ENCODE peak calls at places on chromosome 20, in five cellular contexts. One of them, this sample, is unnamed. For H3K36me3 and H3K4me1, the result is how much of the 10 kb centered on the place peaks cover.

GRCh38 chr20:39117486-39117885 is 155.3 kb downstream of the DHX35 start:
- DNase-seq in ascending aorta: no peak
- DNase-seq in GM23248: peak
- DNase-seq in pancreas: no peak
- DNase-seq in endothelial cell of umbilical vein: peak
- DNase-seq in this sample: no peak

GRCh38 chr20:11448554-11448953 is 469.1 kb upstream of the BTBD3 start:
- DNase-seq in GM23248: no peak
- DNase-seq in ascending aorta: no peak
- DNase-seq in endothelial cell of umbilical vein: no peak
- DNase-seq in pancreas: no peak
- DNase-seq in this sample: no peak

GRCh38 chr20:63957004-63957689 is 931 bp upstream of the UCKL1 start:
- DNase-seq in pancreas: peak
- DNase-seq in ascending aorta: no peak
- DNase-seq in endothelial cell of umbilical vein: peak
- DNase-seq in GM23248: peak
- DNase-seq in this sample: peak

GRCh38 chr20:4919047-4919704 is 82.1 kb downstream of the SLC23A2 start:
- DNase-seq in GM23248: no peak
- DNase-seq in ascending aorta: no peak
- DNase-seq in endothelial cell of umbilical vein: no peak
- DNase-seq in pancreas: no peak
- DNase-seq in this sample: no peak

GRCh38 chr20:46130534-46130933 is 12.4 kb downstream of the CD40 start:
- DNase-seq in GM23248: no peak
- DNase-seq in ascending aorta: no peak
- DNase-seq in pancreas: no peak
- DNase-seq in endothelial cell of umbilical vein: no peak
- DNase-seq in this sample: no peak

GRCh38 chr20:25237610-25238318 is 10.1 kb upstream of the PYGB start:
- DNase-seq in pancreas: no peak
- DNase-seq in ascending aorta: peak
- DNase-seq in GM23248: peak
- DNase-seq in endothelial cell of umbilical vein: peak
- DNase-seq in this sample: peak

GRCh38 chr20:38471245-38471644 is 1.4 kb upstream of the RALGAPB start:
- DNase-seq in ascending aorta: no peak
- DNase-seq in endothelial cell of umbilical vein: no peak
- DNase-seq in GM23248: no peak
- DNase-seq in pancreas: no peak
- DNase-seq in this sample: no peak

GRCh38 chr20:53866787-53867740 is 203.3 kb downstream of the BCAS1 start:
- DNase-seq in pancreas: no peak
- DNase-seq in ascending aorta: no peak
- DNase-seq in GM23248: peak
- DNase-seq in endothelial cell of umbilical vein: no peak
- DNase-seq in this sample: no peak

GRCh38 chr20:4766631-4767030 is 44.9 kb downstream of the PRND start:
- DNase-seq in pancreas: no peak
- DNase-seq in GM23248: no peak
- DNase-seq in endothelial cell of umbilical vein: no peak
- DNase-seq in ascending aorta: no peak
- DNase-seq in this sample: no peak

GRCh38 chr20:45373353-45374100 is 4.6 kb downstream of the TP53TG5 start:
- DNase-seq in GM23248: peak
- DNase-seq in ascending aorta: peak
- DNase-seq in pancreas: peak
- DNase-seq in endothelial cell of umbilical vein: peak
- DNase-seq in this sample: peak

GRCh38 chr20:4027590-4028265 is 12.4 kb upstream of the RNF24 start:
- DNase-seq in endothelial cell of umbilical vein: no peak
- DNase-seq in ascending aorta: no peak
- DNase-seq in pancreas: no peak
- DNase-seq in GM23248: peak
- DNase-seq in this sample: no peak

GRCh38 chr20:41865938-41866337 is 247.8 kb upstream of the CHD6 start:
- DNase-seq in ascending aorta: no peak
- DNase-seq in endothelial cell of umbilical vein: no peak
- DNase-seq in pancreas: no peak
- DNase-seq in GM23248: no peak
- DNase-seq in this sample: no peak

GRCh38 chr20:36273414-36274247 is 32.5 kb upstream of the DLGAP4 start:
- DNase-seq in endothelial cell of umbilical vein: peak
- DNase-seq in pancreas: no peak
- DNase-seq in ascending aorta: no peak
- DNase-seq in GM23248: peak
- DNase-seq in this sample: no peak

GRCh38 chr20:2005359-2005758 is 11.5 kb upstream of the PDYN start:
- DNase-seq in endothelial cell of umbilical vein: no peak
- DNase-seq in GM23248: peak
- DNase-seq in pancreas: no peak
- DNase-seq in ascending aorta: no peak
- DNase-seq in this sample: no peak

GRCh38 chr20:34074101-34074760 is 37.8 kb downstream of the EIF2S2 start:
- DNase-seq in GM23248: peak
- DNase-seq in endothelial cell of umbilical vein: no peak
- DNase-seq in ascending aorta: no peak
- DNase-seq in pancreas: no peak
- DNase-seq in this sample: no peak

GRCh38 chr20:18973499-18974173 is 160.1 kb downstream of the SCP2D1 start:
- DNase-seq in GM23248: peak
- DNase-seq in ascending aorta: peak
- DNase-seq in pancreas: no peak
- DNase-seq in endothelial cell of umbilical vein: no peak
- DNase-seq in this sample: peak

GRCh38 chr20:49433387-49433786 is 49.1 kb downstream of the KCNB1 start:
- DNase-seq in ascending aorta: no peak
- DNase-seq in pancreas: no peak
- DNase-seq in endothelial cell of umbilical vein: no peak
- DNase-seq in GM23248: no peak
- DNase-seq in this sample: no peak

GRCh38 chr20:2524435-2525272 is 11.7 kb upstream of the TMC2 start:
- DNase-seq in ascending aorta: peak
- DNase-seq in pancreas: peak
- DNase-seq in endothelial cell of umbilical vein: peak
- DNase-seq in GM23248: peak
- DNase-seq in this sample: peak

GRCh38 chr20:25310268-25310920 is 62.5 kb downstream of the PYGB start:
- DNase-seq in GM23248: peak
- DNase-seq in pancreas: peak
- DNase-seq in ascending aorta: peak
- DNase-seq in endothelial cell of umbilical vein: peak
- DNase-seq in this sample: peak

GRCh38 chr20:16351415-16351814 is 221.8 kb downstream of the KIF16B start:
- DNase-seq in endothelial cell of umbilical vein: no peak
- DNase-seq in pancreas: no peak
- DNase-seq in ascending aorta: no peak
- DNase-seq in GM23248: no peak
- DNase-seq in this sample: no peak

GRCh38 chr20:60365063-60365640 is 406.9 kb downstream of the CDH26 start:
- DNase-seq in pancreas: no peak
- DNase-seq in endothelial cell of umbilical vein: no peak
- DNase-seq in ascending aorta: no peak
- DNase-seq in GM23248: peak
- DNase-seq in this sample: no peak

DNA sequence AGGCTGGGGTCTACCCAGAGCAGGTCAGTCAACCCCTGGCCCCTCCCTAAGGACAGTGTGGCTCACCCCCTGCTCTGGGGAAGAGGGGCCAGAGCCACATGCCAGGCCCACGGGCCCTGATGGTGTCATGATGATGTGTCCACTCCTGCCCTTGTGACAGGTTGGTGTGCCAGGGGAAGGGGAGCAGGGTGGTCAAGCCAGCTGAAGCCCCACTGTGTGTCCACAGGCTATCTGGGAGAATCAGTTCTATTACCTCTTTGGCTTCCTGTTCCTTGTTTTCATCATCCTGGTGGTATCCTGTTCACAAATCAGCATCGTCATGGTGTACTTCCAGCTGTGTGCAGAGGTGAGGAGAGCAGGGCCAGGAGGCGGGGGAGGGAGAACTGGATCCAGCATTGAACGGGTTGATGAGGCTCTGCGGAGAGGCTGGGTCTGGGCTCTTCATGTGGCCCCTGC is 47.7 kb downstream of the PLAGL2 start:
- DNase-seq in ascending aorta: peak
- DNase-seq in endothelial cell of umbilical vein: no peak
- DNase-seq in pancreas: no peak
- DNase-seq in GM23248: no peak
- DNase-seq in this sample: no peak
- H3K36me3 ChIP-seq in ascending aorta: half or more
- H3K36me3 ChIP-seq in endothelial cell of umbilical vein: under half
- H3K36me3 ChIP-seq in pancreas: under half
- H3K36me3 ChIP-seq in GM23248: under half
- H3K36me3 ChIP-seq in this sample: half or more

GRCh38 chr20:9518776-9519175 is 4.4 kb downstream of the LAMP5 start:
- DNase-seq in pancreas: no peak
- DNase-seq in ascending aorta: no peak
- DNase-seq in GM23248: no peak
- DNase-seq in endothelial cell of umbilical vein: no peak
- DNase-seq in this sample: no peak
- H3K4me1 ChIP-seq in pancreas: under half
- H3K4me1 ChIP-seq in ascending aorta: under half
- H3K4me1 ChIP-seq in GM23248: under half
- H3K4me1 ChIP-seq in endothelial cell of umbilical vein: under half
- H3K4me1 ChIP-seq in this sample: under half

GRCh38 chr20:57136734-57137133 is 129.7 kb downstream of the BMP7 start:
- DNase-seq in GM23248: no peak
- DNase-seq in endothelial cell of umbilical vein: no peak
- DNase-seq in pancreas: no peak
- DNase-seq in ascending aorta: no peak
- DNase-seq in this sample: no peak

GRCh38 chr20:57137676-57138075 is 128.8 kb downstream of the BMP7 start:
- DNase-seq in endothelial cell of umbilical vein: no peak
- DNase-seq in ascending aorta: no peak
- DNase-seq in GM23248: no peak
- DNase-seq in pancreas: no peak
- DNase-seq in this sample: no peak

GRCh38 chr20:57134804-57135203 is 131.6 kb downstream of the BMP7 start:
- DNase-seq in GM23248: no peak
- DNase-seq in ascending aorta: no peak
- DNase-seq in pancreas: no peak
- DNase-seq in endothelial cell of umbilical vein: no peak
- DNase-seq in this sample: no peak

GRCh38 chr20:57133926-57134650 is 132.4 kb downstream of the BMP7 start:
- DNase-seq in endothelial cell of umbilical vein: no peak
- DNase-seq in GM23248: peak
- DNase-seq in pancreas: no peak
- DNase-seq in ascending aorta: no peak
- DNase-seq in this sample: no peak

GRCh38 chr20:57135875-57136274 is 130.6 kb downstream of the BMP7 start:
- DNase-seq in pancreas: no peak
- DNase-seq in GM23248: no peak
- DNase-seq in ascending aorta: no peak
- DNase-seq in endothelial cell of umbilical vein: no peak
- DNase-seq in this sample: no peak
- H3K36me3 ChIP-seq in pancreas: under half
- H3K36me3 ChIP-seq in GM23248: under half
- H3K36me3 ChIP-seq in ascending aorta: under half
- H3K36me3 ChIP-seq in endothelial cell of umbilical vein: under half
- H3K36me3 ChIP-seq in this sample: under half

GRCh38 chr20:50737352-50737751 is 6.0 kb downstream of the PARD6B start:
- DNase-seq in endothelial cell of umbilical vein: no peak
- DNase-seq in ascending aorta: no peak
- DNase-seq in pancreas: no peak
- DNase-seq in GM23248: no peak
- DNase-seq in this sample: no peak
- H3K4me1 ChIP-seq in endothelial cell of umbilical vein: under half
- H3K4me1 ChIP-seq in ascending aorta: under half
- H3K4me1 ChIP-seq in pancreas: under half
- H3K4me1 ChIP-seq in GM23248: under half
- H3K4me1 ChIP-seq in this sample: under half

GRCh38 chr20:20399705-20400104 is 31.8 kb downstream of the INSM1 start:
- DNase-seq in GM23248: no peak
- DNase-seq in endothelial cell of umbilical vein: no peak
- DNase-seq in pancreas: no peak
- DNase-seq in ascending aorta: no peak
- DNase-seq in this sample: no peak
- H3K36me3 ChIP-seq in GM23248: under half
- H3K36me3 ChIP-seq in endothelial cell of umbilical vein: under half
- H3K36me3 ChIP-seq in pancreas: under half
- H3K36me3 ChIP-seq in ascending aorta: under half
- H3K36me3 ChIP-seq in this sample: under half

This sample was measured in heart left ventricle.